ENCODE peak calls at places on chromosomes 3 and 15, in four cellular contexts. Y is GM23248, B is activated gamma-delta T cell, C is NCI-H2081. H is an unnamed sample.

GRCh38 chr15:57555270-57555669 is 36.4 kb upstream of the MYZAP start:
- DNase-seq in Y (peak), B (no peak), C (no peak), H (no peak)

GRCh38 chr15:67097893-67098740 is 32.7 kb downstream of the SMAD3 start:
- DNase-seq in Y (peak), B (no peak), C (no peak), H (no peak)

GRCh38 chr15:96337991-96338771 is 7.7 kb downstream of the NR2F2 start:
- DNase-seq in Y (no peak), B (no peak), C (no peak), H (no peak)

GRCh38 chr15:26157081-26157480 is 294.0 kb upstream of the ATP10A start:
- DNase-seq in Y (no peak), B (no peak), C (peak), H (no peak)

GRCh38 chr15:76312540-76313174 is 1.4 kb upstream of the ETFA start:
- DNase-seq in Y (peak), B (no peak), C (no peak), H (no peak)

GRCh38 chr15:38662398-38662797 is 97.8 kb upstream of the RASGRP1 start:
- DNase-seq in Y (no peak), B (no peak), C (no peak), H (no peak)

GRCh38 chr15:92803852-92804609 is 96.1 kb upstream of the CHD2 start:
- DNase-seq in Y (peak), B (no peak), C (no peak), H (peak)

GRCh38 chr15:50046868-50047267 is 72.2 kb downstream of the ATP8B4 start:
- DNase-seq in Y (peak), B (no peak), C (no peak), H (no peak)

GRCh38 chr3:64685331-64685799 is 2.4 kb downstream of the ADAMTS9 start:
- DNase-seq in Y (peak), B (no peak), C (no peak), H (no peak)

GRCh38 chr15:101085311-101085700 is 166.1 kb downstream of the LRRK1 start:
- DNase-seq in Y (no peak), B (no peak), C (no peak), H (no peak)

GRCh38 chr3:195892355-195893120 is 15.8 kb downstream of the TNK2 start:
- DNase-seq in Y (peak), B (no peak), C (peak), H (no peak)

GRCh38 chr3:19254784-19255338 is 106.6 kb downstream of the KCNH8 start:
- DNase-seq in Y (no peak), B (no peak), C (no peak), H (no peak)

GRCh38 chr15:83284563-83285283 is at the start of gene BNC1:
- DNase-seq in Y (no peak), B (no peak), C (no peak), H (no peak)

GRCh38 chr15:59904450-59904979 is 99.6 kb upstream of the FOXB1 start:
- DNase-seq in Y (no peak), B (no peak), C (no peak), H (no peak)

GRCh38 chr3:78976200-78976599 is 791.6 kb downstream of the ROBO1 start:
- DNase-seq in Y (no peak), B (no peak), C (no peak), H (no peak)

GRCh38 chr15:72389231-72389630 is 8.9 kb upstream of the TMEM202 start:
- DNase-seq in Y (no peak), B (no peak), C (no peak), H (no peak)

GRCh38 chr15:101256756-101257155 is 4.9 kb upstream of the CHSY1 start:
- DNase-seq in Y (peak), B (no peak), C (peak), H (no peak)

GRCh38 chr3:67335813-67336212 is 318.6 kb downstream of the SUCLG2 start:
- DNase-seq in Y (no peak), B (no peak), C (no peak), H (no peak)

GRCh38 chr3:56025316-56025715 is 443.0 kb downstream of the ERC2 start:
- DNase-seq in Y (no peak), B (no peak), C (no peak), H (no peak)

GRCh38 chr15:36905908-36906307 is 194.4 kb downstream of the MEIS2 start:
- DNase-seq in Y (peak), B (no peak), C (no peak), H (no peak)

H was measured in GM12864.